ENCODE peak calls at places on chromosomes 11 and 22, in seven cellular contexts. H, B, N, Y, U, G and Z are unnamed samples.

GRCh38 chr11:131763193-131763890 is 392.9 kb downstream of the NTM start:
- DNase-seq in H (peak), Y (no peak), N (no peak), U (no peak), G (no peak), B (no peak), Z (no peak)

GRCh38 chr22:28772633-28773460 is at the start of gene CCDC117:
- DNase-seq in N (peak), H (peak), Y (peak), U (peak), G (peak), B (peak), Z (peak)

GRCh38 chr11:95764267-95764898 is 25.2 kb downstream of the FAM76B start:
- DNase-seq in N (no peak), G (no peak), B (no peak), Y (no peak), U (peak), H (peak), Z (no peak)

GRCh38 chr11:112795142-112795815 is 165.9 kb upstream of the NCAM1 start:
- DNase-seq in Y (peak), G (peak), U (no peak), H (no peak), N (no peak), B (no peak), Z (peak)

GRCh38 chr11:118046051-118046963 is 30.6 kb upstream of the TMPRSS4 start:
- DNase-seq in U (no peak), H (no peak), G (no peak), B (no peak), Y (no peak), N (no peak), Z (no peak)

GRCh38 chr11:58075781-58076180 is 45.0 kb downstream of the OR6Q1 start:
- DNase-seq in B (no peak), Y (no peak), N (no peak), U (no peak), H (peak), G (no peak), Z (no peak)

GRCh38 chr22:18987765-18988164 is 51.7 kb upstream of the PRODH start:
- DNase-seq in U (peak), H (no peak), Y (peak), N (no peak), G (no peak), B (peak), Z (peak)

GRCh38 chr22:39108487-39108886 is 11.4 kb downstream of the APOBEC3H start:
- DNase-seq in G (no peak), U (no peak), Y (no peak), N (no peak), B (no peak), H (no peak), Z (no peak)

GRCh38 chr22:21102659-21103267 is 57.0 kb downstream of the LRRC74B start:
- DNase-seq in N (peak), B (peak), H (no peak), U (peak), Y (peak), G (peak), Z (peak)

GRCh38 chr11:132310390-132311375 is 940.3 kb downstream of the NTM start:
- DNase-seq in H (no peak), Y (no peak), B (no peak), N (no peak), U (peak), G (no peak), Z (no peak)

GRCh38 chr22:19663821-19664325 is 50.4 kb upstream of the SEPTIN5 start:
- DNase-seq in B (no peak), H (no peak), G (peak), U (no peak), N (peak), Y (peak), Z (peak)

GRCh38 chr22:46077669-46078099 is 72.6 kb upstream of the PPARA start:
- DNase-seq in Y (no peak), U (no peak), G (peak), N (peak), H (no peak), B (no peak), Z (no peak)

GRCh38 chr11:33987975-33988580 is 63.5 kb upstream of the CAPRIN1 start:
- DNase-seq in U (peak), B (peak), N (peak), Y (peak), H (peak), G (peak), Z (peak)

GRCh38 chr11:79413258-79413657 is 27.6 kb downstream of the TENM4 start:
- DNase-seq in N (peak), B (peak), H (peak), G (peak), Y (peak), U (peak), Z (peak)

GRCh38 chr11:26227311-26227710 is 104.6 kb upstream of the ANO3 start:
- DNase-seq in U (peak), B (no peak), N (no peak), Y (no peak), H (peak), G (no peak), Z (no peak)

GRCh38 chr11:36229091-36229490 is 60.1 kb downstream of the COMMD9 start:
- DNase-seq in H (no peak), G (no peak), Y (no peak), N (no peak), U (no peak), B (no peak), Z (peak)

GRCh38 chr11:62433553-62434301 is 14.9 kb downstream of the SCGB1A1 start:
- DNase-seq in U (no peak), B (no peak), Y (peak), N (no peak), H (no peak), G (no peak), Z (no peak)

GRCh38 chr11:108703916-108704315 is 39.0 kb downstream of the DDX10 start:
- DNase-seq in Y (no peak), B (no peak), H (no peak), U (no peak), N (no peak), G (no peak), Z (no peak)

GRCh38 chr11:66877585-66877984 is 20.7 kb downstream of the LRFN4 start:
- DNase-seq in U (no peak), H (no peak), Y (no peak), G (no peak), N (no peak), B (no peak), Z (no peak)

GRCh38 chr11:87368876-87369480 is 331.2 kb downstream of the TMEM135 start:
- DNase-seq in Y (no peak), U (peak), B (no peak), N (no peak), H (no peak), G (no peak), Z (no peak)

GRCh38 chr11:125952973-125953372 is 7.1 kb downstream of the VSIG10L2 start:
- DNase-seq in N (peak), G (no peak), U (no peak), B (peak), H (no peak), Y (peak), Z (no peak)

GRCh38 chr22:47125603-47126002 is 363.2 kb downstream of the TBC1D22A start:
- DNase-seq in G (peak), B (peak), N (no peak), U (no peak), Y (no peak), H (no peak), Z (no peak)

GRCh38 chr22:32804036-32804435 is 2.5 kb downstream of the TIMP3 start:
- DNase-seq in U (no peak), B (no peak), H (no peak), G (peak), Y (no peak), N (no peak), Z (no peak)

GRCh38 chr11:44326615-44327475 is 16.9 kb upstream of the ALX4 start:
- DNase-seq in B (peak), H (no peak), G (no peak), N (no peak), U (no peak), Y (no peak), Z (no peak)

GRCh38 chr11:58867556-58867955 is 23.1 kb upstream of the GLYATL2 start:
- DNase-seq in H (no peak), G (no peak), B (no peak), U (no peak), Y (no peak), N (no peak), Z (no peak)

GRCh38 chr11:115207166-115207591 is 297.0 kb downstream of the CADM1 start:
- DNase-seq in G (no peak), H (no peak), N (no peak), Y (no peak), B (no peak), U (peak), Z (no peak)

GRCh38 chr22:47130883-47131610 is 368.6 kb downstream of the TBC1D22A start:
- DNase-seq in N (no peak), U (no peak), H (no peak), G (no peak), Y (no peak), B (peak), Z (no peak)

GRCh38 chr11:108497317-108498045 is 703 bp downstream of the POGLUT3 start:
- DNase-seq in H (peak), B (peak), G (peak), Y (peak), U (peak), N (peak), Z (peak)

GRCh38 chr11:117126223-117126965 is 17.7 kb upstream of the PAFAH1B2 start:
- DNase-seq in Y (no peak), H (no peak), N (no peak), G (no peak), U (no peak), B (no peak), Z (no peak)

GRCh38 chr11:121717296-121717695 is 264.5 kb upstream of the SORL1-AS1 start:
- DNase-seq in B (no peak), N (no peak), Y (no peak), H (no peak), U (no peak), G (no peak), Z (no peak)

GRCh38 chr22:31343235-31344191 is 2.6 kb downstream of the PATZ1 start:
- DNase-seq in Y (peak), U (peak), B (peak), G (peak), N (peak), H (no peak), Z (peak)

DNA sequence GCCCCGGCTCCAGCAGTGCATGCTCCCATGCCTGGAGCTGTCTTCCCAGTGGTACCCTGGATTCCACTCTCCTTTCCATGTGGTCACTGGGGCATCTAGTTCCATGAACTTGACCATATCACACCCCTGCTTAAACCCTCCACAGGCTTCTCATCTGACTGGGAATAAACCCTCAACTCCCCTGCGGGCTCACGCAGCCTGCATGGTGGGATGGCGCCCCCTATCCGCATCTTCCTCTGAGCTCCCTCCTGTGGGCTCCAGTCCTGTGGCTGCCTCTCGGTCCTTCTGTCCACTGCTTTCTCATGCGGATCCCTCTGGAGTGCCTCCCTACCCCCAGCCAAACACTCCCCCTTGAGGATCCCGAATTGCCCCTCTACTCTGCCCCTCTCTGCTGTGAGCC is 41.4 kb upstream of the TTLL12 start:
- DNase-seq in H (no peak), Y (peak), N (peak), B (no peak), G (no peak), U (peak), Z (peak)
- TF ChIP-seq CTCF in H (peak), Y (no peak), N (peak), B (peak), G (no peak), U (peak), Z (peak)

DNA sequence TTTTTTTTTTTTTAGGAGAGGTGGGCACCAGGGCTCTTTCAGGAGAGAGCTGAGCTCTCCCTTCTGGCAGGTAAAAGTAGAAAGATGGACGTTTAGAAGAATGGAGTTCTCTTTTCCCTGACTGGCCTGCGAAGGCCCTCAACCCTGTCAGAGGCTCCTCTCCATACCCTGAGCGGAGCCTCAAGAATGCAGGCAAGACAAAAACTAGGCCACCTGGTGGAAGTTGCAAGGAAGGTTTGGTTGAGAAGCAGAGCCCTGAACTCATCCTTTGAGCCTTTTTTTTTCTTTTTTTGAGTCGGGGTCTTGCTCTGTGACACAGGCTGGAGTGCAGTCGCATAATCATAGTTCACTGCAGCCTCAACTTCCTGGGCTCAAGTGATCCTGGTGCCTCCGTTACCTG is 1.4 kb downstream of the OTOG start:
- DNase-seq in H (no peak), N (no peak), G (no peak), B (no peak), U (no peak), Y (no peak), Z (no peak)
- TF ChIP-seq CTCF in H (no peak), N (no peak), G (no peak), B (no peak), U (no peak), Y (no peak), Z (no peak)

DNA sequence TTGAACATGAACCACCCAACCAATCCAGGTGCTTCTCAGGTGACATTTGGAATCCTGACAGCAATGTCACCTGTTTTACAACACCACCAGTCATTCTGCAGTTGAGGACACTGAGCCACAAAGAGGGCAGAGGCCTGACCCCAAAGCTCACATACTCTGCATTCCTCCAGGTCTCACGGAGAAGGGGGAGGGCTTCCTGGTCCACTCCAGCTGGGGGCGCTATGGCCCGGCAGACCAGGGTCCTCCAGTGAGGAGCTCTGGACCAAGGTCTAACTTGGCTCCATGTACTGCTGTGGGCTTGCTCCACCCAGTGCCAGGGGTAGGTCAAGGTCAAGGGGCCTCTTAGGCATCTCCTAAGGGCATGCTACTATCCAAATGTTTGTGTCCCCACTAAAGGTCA is 1.5 kb upstream of the PNPLA3 start:
- DNase-seq in H (no peak), N (no peak), G (no peak), U (no peak), Y (no peak), B (no peak), Z (no peak)
- TF ChIP-seq CTCF in H (no peak), N (no peak), G (no peak), U (peak), Y (no peak), B (no peak), Z (no peak)

DNA sequence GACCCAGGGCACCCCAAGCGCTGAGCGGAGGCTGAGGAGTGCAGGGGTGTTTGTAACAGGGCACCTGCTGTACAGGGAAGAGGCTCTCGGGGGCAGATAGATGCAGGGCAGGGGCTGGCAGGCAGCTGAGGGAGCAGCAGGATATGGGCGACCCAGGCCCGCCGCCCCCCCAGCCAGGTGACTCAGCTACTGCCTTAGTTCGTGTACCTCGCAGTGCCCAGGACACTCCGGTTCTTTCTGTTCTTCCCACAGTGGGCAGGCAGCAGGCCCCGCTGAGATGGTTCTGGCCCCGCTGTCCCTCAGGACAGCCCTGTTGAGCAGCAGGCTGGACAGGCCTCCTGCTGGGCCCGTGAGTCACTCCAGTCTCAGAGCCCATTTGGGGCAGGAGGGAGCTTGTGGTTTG is 16.2 kb downstream of the PHLDA2 start:
- DNase-seq in N (no peak), B (no peak), Y (peak), U (no peak), G (no peak), H (no peak), Z (no peak)
- TF ChIP-seq CTCF in N (no peak), B (no peak), Y (no peak), U (no peak), G (no peak), H (no peak), Z (no peak)

DNA sequence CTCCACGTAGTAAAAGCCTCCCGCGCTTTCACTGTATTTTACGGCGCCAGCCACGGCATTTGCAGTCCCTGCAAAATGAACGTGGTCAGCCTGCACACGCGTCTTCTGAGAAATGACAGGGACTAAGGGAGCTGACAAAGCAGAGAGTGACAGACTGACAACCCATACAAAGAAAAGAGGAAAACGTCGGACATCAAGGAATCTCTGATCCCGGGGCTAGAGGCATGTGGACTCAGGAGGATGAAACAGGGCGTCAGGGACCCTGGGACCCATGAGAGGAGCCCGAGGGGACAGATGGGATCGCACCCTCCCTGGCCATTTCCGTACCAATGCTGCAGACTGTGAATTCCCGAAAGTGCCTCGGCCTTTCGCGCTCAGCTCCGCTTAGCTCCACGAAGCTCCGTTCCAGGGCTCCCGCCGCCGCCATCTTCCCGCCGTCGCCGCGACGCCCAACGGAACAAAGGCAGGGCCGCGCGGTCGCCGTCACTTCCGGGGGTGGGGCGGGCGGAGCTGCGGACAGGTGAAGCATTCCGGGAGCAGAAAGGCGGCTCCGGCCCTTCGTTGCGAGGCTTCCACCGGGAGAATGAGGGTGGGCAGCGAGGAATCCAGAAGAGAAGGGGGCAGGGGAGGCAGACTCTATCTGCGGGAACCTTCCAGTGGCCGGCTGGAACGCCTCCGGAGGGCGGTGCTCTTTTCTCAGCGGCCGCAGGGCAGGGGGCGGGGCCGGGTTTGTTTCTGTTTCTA is at the start of gene NUP160:
- DNase-seq in U (peak), G (peak), Y (peak), N (peak), B (peak), H (no peak), Z (peak)
- TF ChIP-seq CTCF in U (no peak), G (no peak), Y (no peak), N (no peak), B (no peak), H (no peak), Z (no peak)

GRCh38 chr11:120115272-120116000 is 22.5 kb downstream of the TRIM29 start:
- DNase-seq in H (no peak), U (no peak), B (no peak), Y (no peak), G (no peak), N (no peak), Z (no peak)
- TF ChIP-seq CTCF in H (no peak), U (peak), B (no peak), Y (no peak), G (no peak), N (no peak), Z (no peak)

GRCh38 chr11:88886796-88887195 is 179.0 kb downstream of the GRM5 start:
- DNase-seq in H (no peak), Y (no peak), U (peak), B (no peak), N (no peak), G (no peak), Z (peak)
- TF ChIP-seq CTCF in H (peak), Y (no peak), U (peak), B (no peak), N (no peak), G (no peak), Z (peak)